ENCODE peak calls at places on chromosomes 2 and 18, in nine cellular contexts. One of them, this sample, is unnamed.

GRCh38 chr2:24831736-24832421 is 38.7 kb downstream of the CENPO start:
- DNase-seq in adrenal gland: no peak
- DNase-seq in NCI-H1694: no peak
- DNase-seq in HepG2: no peak
- DNase-seq in GM23338: no peak
- DNase-seq in colonic mucosa: no peak
- DNase-seq in activated T-cell treated with anti-CD3 and anti-CD28 coated beads, Interleukin-2, amount 50 U/mL, for 24 hours: peak
- DNase-seq in activated gamma-delta T cell: no peak
- DNase-seq in posterior cingulate gyrus: peak
- DNase-seq in this sample: peak

GRCh38 chr2:113036763-113037162 is 15.9 kb downstream of the IL36B start:
- DNase-seq in adrenal gland: no peak
- DNase-seq in NCI-H1694: no peak
- DNase-seq in HepG2: no peak
- DNase-seq in GM23338: no peak
- DNase-seq in colonic mucosa: no peak
- DNase-seq in activated T-cell treated with anti-CD3 and anti-CD28 coated beads, Interleukin-2, amount 50 U/mL, for 24 hours: no peak
- DNase-seq in activated gamma-delta T cell: no peak
- DNase-seq in posterior cingulate gyrus: peak
- DNase-seq in this sample: no peak

GRCh38 chr2:165070089-165070488 is 114.8 kb upstream of the SLC38A11 start:
- DNase-seq in adrenal gland: no peak
- DNase-seq in NCI-H1694: no peak
- DNase-seq in HepG2: no peak
- DNase-seq in GM23338: peak
- DNase-seq in colonic mucosa: no peak
- DNase-seq in activated T-cell treated with anti-CD3 and anti-CD28 coated beads, Interleukin-2, amount 50 U/mL, for 24 hours: no peak
- DNase-seq in activated gamma-delta T cell: no peak
- DNase-seq in posterior cingulate gyrus: peak
- DNase-seq in this sample: no peak

GRCh38 chr18:3360211-3360610 is 89.8 kb upstream of the TGIF1 start:
- DNase-seq in adrenal gland: no peak
- DNase-seq in NCI-H1694: no peak
- DNase-seq in HepG2: peak
- DNase-seq in GM23338: peak
- DNase-seq in colonic mucosa: no peak
- DNase-seq in activated T-cell treated with anti-CD3 and anti-CD28 coated beads, Interleukin-2, amount 50 U/mL, for 24 hours: no peak
- DNase-seq in activated gamma-delta T cell: no peak
- DNase-seq in posterior cingulate gyrus: peak
- DNase-seq in this sample: no peak

GRCh38 chr2:173307287-173307686 is 47.4 kb upstream of the CDCA7 start:
- DNase-seq in adrenal gland: no peak
- DNase-seq in NCI-H1694: no peak
- DNase-seq in HepG2: no peak
- DNase-seq in GM23338: peak
- DNase-seq in colonic mucosa: no peak
- DNase-seq in activated T-cell treated with anti-CD3 and anti-CD28 coated beads, Interleukin-2, amount 50 U/mL, for 24 hours: no peak
- DNase-seq in activated gamma-delta T cell: no peak
- DNase-seq in posterior cingulate gyrus: no peak
- DNase-seq in this sample: no peak

GRCh38 chr2:238290079-238290478 is 1.7 kb upstream of the PER2 start:
- DNase-seq in adrenal gland: no peak
- DNase-seq in NCI-H1694: no peak
- DNase-seq in HepG2: peak
- DNase-seq in GM23338: peak
- DNase-seq in colonic mucosa: peak
- DNase-seq in activated T-cell treated with anti-CD3 and anti-CD28 coated beads, Interleukin-2, amount 50 U/mL, for 24 hours: peak
- DNase-seq in activated gamma-delta T cell: peak
- DNase-seq in posterior cingulate gyrus: peak
- DNase-seq in this sample: peak

GRCh38 chr2:160209457-160209856 is 9.4 kb upstream of the ITGB6 start:
- DNase-seq in adrenal gland: no peak
- DNase-seq in NCI-H1694: no peak
- DNase-seq in HepG2: no peak
- DNase-seq in GM23338: no peak
- DNase-seq in colonic mucosa: no peak
- DNase-seq in activated T-cell treated with anti-CD3 and anti-CD28 coated beads, Interleukin-2, amount 50 U/mL, for 24 hours: no peak
- DNase-seq in activated gamma-delta T cell: no peak
- DNase-seq in posterior cingulate gyrus: no peak
- DNase-seq in this sample: no peak

GRCh38 chr2:218983263-218983970 is 1.6 kb downstream of the FEV start:
- DNase-seq in adrenal gland: no peak
- DNase-seq in NCI-H1694: no peak
- DNase-seq in HepG2: no peak
- DNase-seq in GM23338: peak
- DNase-seq in colonic mucosa: no peak
- DNase-seq in activated T-cell treated with anti-CD3 and anti-CD28 coated beads, Interleukin-2, amount 50 U/mL, for 24 hours: no peak
- DNase-seq in activated gamma-delta T cell: no peak
- DNase-seq in posterior cingulate gyrus: peak
- DNase-seq in this sample: no peak

GRCh38 chr2:219308142-219309093 is 783 bp downstream of the PTPRN start:
- DNase-seq in adrenal gland: peak
- DNase-seq in NCI-H1694: no peak
- DNase-seq in HepG2: peak
- DNase-seq in GM23338: peak
- DNase-seq in colonic mucosa: peak
- DNase-seq in activated T-cell treated with anti-CD3 and anti-CD28 coated beads, Interleukin-2, amount 50 U/mL, for 24 hours: peak
- DNase-seq in activated gamma-delta T cell: peak
- DNase-seq in posterior cingulate gyrus: peak
- DNase-seq in this sample: peak

GRCh38 chr18:8548186-8548585 is 61.1 kb upstream of the RAB12 start:
- DNase-seq in adrenal gland: no peak
- DNase-seq in NCI-H1694: no peak
- DNase-seq in HepG2: no peak
- DNase-seq in GM23338: no peak
- DNase-seq in colonic mucosa: no peak
- DNase-seq in activated T-cell treated with anti-CD3 and anti-CD28 coated beads, Interleukin-2, amount 50 U/mL, for 24 hours: no peak
- DNase-seq in activated gamma-delta T cell: no peak
- DNase-seq in posterior cingulate gyrus: no peak
- DNase-seq in this sample: no peak

This sample was measured in thyroid gland.